ENCODE peak calls at places on chromosomes 11 and 22, in four cellular contexts. P is GM23248, S is A549, G is HAP-1. X is an unnamed sample.

GRCh38 chr11:9748361-9748970 is 84.6 kb downstream of the SWAP70 start:
- DNase-seq in P (peak), S (peak), G (peak), X (peak)

GRCh38 chr11:96150609-96151008 is 192.4 kb downstream of the MAML2 start:
- DNase-seq in P (no peak), S (no peak), G (no peak), X (no peak)

GRCh38 chr22:45600791-45601730 is 70.6 kb upstream of the ATXN10 start:
- DNase-seq in P (peak), S (no peak), G (no peak), X (no peak)

GRCh38 chr22:47307326-47307725 is 544.9 kb downstream of the TBC1D22A start:
- DNase-seq in P (peak), S (no peak), G (no peak), X (peak)

GRCh38 chr11:10388096-10388495 is 67.0 kb upstream of the AMPD3 start:
- DNase-seq in P (no peak), S (no peak), G (no peak), X (no peak)

GRCh38 chr11:109553284-109553683 is 131.3 kb downstream of the C11orf87 start:
- DNase-seq in P (no peak), S (no peak), G (no peak), X (no peak)

GRCh38 chr22:42050641-42051040 is 20.0 kb downstream of the NAGA start:
- DNase-seq in P (no peak), S (no peak), G (no peak), X (no peak)

GRCh38 chr11:87473174-87473573 is 435.4 kb downstream of the TMEM135 start:
- DNase-seq in P (peak), S (no peak), G (no peak), X (peak)

GRCh38 chr11:821513-822371 is 3.0 kb downstream of the PNPLA2 start:
- DNase-seq in P (no peak), S (no peak), G (no peak), X (no peak)

GRCh38 chr11:75339685-75340409 is 11.6 kb downstream of the ARRB1 start:
- DNase-seq in P (no peak), S (no peak), G (no peak), X (no peak)

GRCh38 chr11:19995131-19995530 is 165.1 kb downstream of the DBX1 start:
- DNase-seq in P (peak), S (peak), G (no peak), X (peak)

GRCh38 chr11:72263363-72263762 is 19.4 kb upstream of the PHOX2A start:
- DNase-seq in P (peak), S (no peak), G (no peak), X (no peak)

GRCh38 chr11:76347391-76347790 is 33.5 kb downstream of the THAP12 start:
- DNase-seq in P (no peak), S (no peak), G (no peak), X (no peak)

GRCh38 chr11:98455500-98456186 is 565.1 kb upstream of the CNTN5 start:
- DNase-seq in P (no peak), S (no peak), G (no peak), X (no peak)

GRCh38 chr22:38456841-38457699 is 2.1 kb upstream of the KCNJ4 start:
- DNase-seq in P (no peak), S (no peak), G (no peak), X (no peak)

GRCh38 chr11:100837294-100837693 is 150.2 kb downstream of the ARHGAP42 start:
- DNase-seq in P (no peak), S (no peak), G (peak), X (no peak)

GRCh38 chr11:18490319-18490718 is 34.7 kb downstream of the LDHAL6A start:
- DNase-seq in P (peak), S (no peak), G (no peak), X (no peak)

GRCh38 chr11:64250875-64251721 is at the start of gene PLCB3:
- DNase-seq in P (peak), S (no peak), G (peak), X (no peak)

GRCh38 chr11:2581151-2581930 is 118.5 kb downstream of the KCNQ1OT1 start:
- DNase-seq in P (no peak), S (no peak), G (no peak), X (no peak)

GRCh38 chr11:117816151-117816741 is 8.3 kb downstream of the FXYD2 start:
- DNase-seq in P (peak), S (no peak), G (peak), X (peak)

GRCh38 chr11:100525635-100526034 is 161.5 kb upstream of the ARHGAP42 start:
- DNase-seq in P (no peak), S (no peak), G (no peak), X (no peak)

GRCh38 chr22:36977401-36977861 is 41.8 kb downstream of the TST start:
- DNase-seq in P (peak), S (peak), G (peak), X (no peak)

GRCh38 chr11:78100276-78101040 is 20.8 kb upstream of the NDUFC2 start:
- DNase-seq in P (no peak), S (no peak), G (no peak), X (no peak)

GRCh38 chr11:60777106-60777505 is 8.0 kb upstream of the MS4A10 start:
- DNase-seq in P (no peak), S (no peak), G (no peak), X (no peak)

GRCh38 chr11:118622376-118623290 is 15.2 kb downstream of the PHLDB1 start:
- DNase-seq in P (peak), S (peak), G (peak), X (peak)

GRCh38 chr11:14334193-14334592 is 24.8 kb downstream of the RRAS2 start:
- DNase-seq in P (no peak), S (no peak), G (no peak), X (no peak)

GRCh38 chr11:121444508-121444907 is 7.6 kb upstream of the SORL1 start:
- DNase-seq in P (no peak), S (no peak), G (no peak), X (no peak)

DNA sequence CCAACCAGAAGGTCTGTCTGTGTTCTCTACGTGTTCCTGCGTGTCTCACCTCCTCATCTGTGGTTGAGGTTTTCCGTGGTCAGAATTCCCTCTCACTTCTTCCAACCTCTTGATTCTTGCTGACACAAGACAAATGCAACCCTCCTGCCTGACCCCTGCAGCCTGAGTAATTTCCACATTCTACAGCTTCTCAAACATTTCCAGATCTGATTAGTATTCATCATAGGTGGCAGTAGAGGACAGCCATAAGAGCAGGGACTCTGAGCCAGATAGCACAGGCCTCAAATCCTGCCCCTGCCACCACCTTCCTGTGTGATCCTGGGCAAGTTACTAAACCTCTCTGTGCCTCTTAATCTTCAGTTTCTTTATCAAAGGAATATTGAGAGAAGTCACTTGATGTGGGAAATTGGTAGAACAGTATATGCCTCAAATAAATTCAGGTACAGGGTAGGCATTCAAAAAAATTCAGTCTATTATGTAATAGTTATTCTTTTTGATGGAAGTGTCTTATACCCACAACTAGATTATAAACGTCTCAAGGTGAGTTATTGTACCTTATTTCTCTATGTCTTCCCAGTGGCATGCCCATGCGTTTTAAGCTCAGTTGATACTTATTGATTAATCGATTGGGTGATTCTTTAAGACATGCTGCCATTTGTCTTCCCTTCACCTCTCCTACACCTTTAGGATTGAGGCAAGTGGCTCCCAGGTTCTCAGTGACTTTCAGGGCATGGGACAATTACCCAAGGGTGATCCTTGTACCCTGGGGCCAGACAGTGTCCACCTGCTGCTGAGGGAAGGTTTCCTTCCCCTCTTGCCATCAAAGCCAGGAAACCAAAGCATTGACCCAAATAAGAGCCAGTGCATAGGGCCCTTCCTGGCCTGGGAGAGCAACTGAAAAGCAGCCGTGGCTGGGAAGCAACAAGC is 19.6 kb downstream of the POU2AF1 start:
- DNase-seq in P (no peak), S (no peak), G (no peak), X (no peak)
- H3K4me3 ChIP-seq in P (no peak), S (no peak), G (no peak), X (no peak)

GRCh38 chr11:128695539-128696221 is 1.8 kb downstream of the FLI1 start:
- DNase-seq in P (peak), S (no peak), G (no peak), X (no peak)
- H3K4me3 ChIP-seq in P (peak), S (no peak), G (no peak), X (peak)

DNA sequence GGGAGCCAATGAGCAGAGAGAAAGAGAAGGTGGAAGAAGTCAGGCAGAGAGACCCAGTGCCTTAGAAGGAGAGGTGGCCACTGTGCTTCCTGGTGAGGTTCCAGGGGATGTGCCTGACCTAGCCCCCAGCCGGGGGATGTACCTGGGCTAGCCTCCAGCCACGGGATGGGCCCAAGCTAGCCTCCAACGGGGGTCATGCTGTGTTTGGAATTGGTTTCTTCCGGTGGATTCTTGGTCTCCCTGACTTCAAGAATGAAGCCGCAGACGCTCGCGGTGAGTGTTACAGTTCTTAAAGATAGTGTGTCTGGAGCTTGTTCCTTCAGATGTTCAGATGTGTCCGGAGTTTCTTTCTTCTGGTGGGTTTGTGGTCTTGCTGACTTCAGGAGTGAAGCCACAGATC is 6.9 kb upstream of the SMIM38 start:
- DNase-seq in P (no peak), S (no peak), G (no peak), X (no peak)
- H3K4me3 ChIP-seq in P (no peak), S (no peak), G (no peak), X (no peak)

DNA sequence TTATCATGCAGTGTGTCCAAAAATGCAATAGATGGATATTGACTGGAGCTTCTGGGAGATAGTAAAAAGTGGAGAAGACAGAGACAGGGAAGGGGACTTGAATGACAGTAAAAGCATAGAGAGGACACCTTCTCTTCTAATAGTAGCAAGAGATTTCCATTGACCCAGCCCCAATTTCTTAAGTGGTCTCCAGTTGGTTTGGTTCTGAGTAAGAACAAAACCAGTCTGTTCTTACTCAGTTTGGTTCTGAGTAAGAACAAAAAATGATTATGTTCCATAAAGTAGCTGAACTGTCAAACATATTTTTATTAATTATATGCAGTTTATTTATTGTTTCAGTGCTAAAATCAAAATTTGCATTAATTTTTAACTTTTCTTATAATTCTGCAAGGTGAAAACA is 316.8 kb upstream of the MPPED2 start:
- DNase-seq in P (no peak), S (no peak), G (no peak), X (no peak)
- H3K4me3 ChIP-seq in P (no peak), S (no peak), G (no peak), X (no peak)

X was measured in SJSA1.